ENCODE peak calls at places on chromosome 1, in four cellular contexts. M is neuronal stem cell; T is stimulated activated CD4-positive, alpha-beta T cell treated with anti-CD3 and anti-CD28 coated beads, Interleukin-4, amount 100 ng/mL, for 48 hours; D is T-cell. X is an unnamed sample.

GRCh38 chr1:53367503-53368313 is 39.8 kb upstream of the LRP8 start:
- DNase-seq in M (no peak), D (peak), T (peak), X (no peak)

GRCh38 chr1:211198111-211198510 is 61.1 kb upstream of the RCOR3 start:
- DNase-seq in D (no peak), T (no peak), M (no peak), X (no peak)

GRCh38 chr1:87325982-87326738 is 2.5 kb upstream of the LMO4 start:
- DNase-seq in D (no peak), T (no peak), M (no peak), X (peak)

GRCh38 chr1:201702936-201703335 is 126.0 kb upstream of the IPO9 start:
- DNase-seq in T (no peak), M (no peak), D (no peak), X (no peak)

GRCh38 chr1:200890818-200891773 is 3.6 kb upstream of the INAVA start:
- DNase-seq in D (no peak), M (peak), T (no peak), X (no peak)

GRCh38 chr1:230262867-230263572 is 163.1 kb downstream of the PGBD5 start:
- DNase-seq in M (no peak), T (no peak), D (no peak), X (no peak)

GRCh38 chr1:2323575-2323974 is 67.8 kb downstream of the MORN1 start:
- DNase-seq in M (no peak), T (no peak), D (no peak), X (no peak)

GRCh38 chr1:66575739-66576138 is 41.8 kb downstream of the SGIP1 start:
- DNase-seq in M (no peak), D (no peak), T (no peak), X (no peak)

GRCh38 chr1:38046333-38046883 is at the start of gene POU3F1:
- DNase-seq in M (no peak), T (no peak), D (peak), X (no peak)

GRCh38 chr1:77283701-77284425 is 2.0 kb downstream of the AK5 start:
- DNase-seq in T (no peak), M (no peak), D (no peak), X (no peak)

GRCh38 chr1:46653405-46653853 is 14.7 kb downstream of the ATPAF1 start:
- DNase-seq in T (no peak), D (no peak), M (no peak), X (no peak)